ENCODE peak calls at places on chromosomes 12 and 14, in five cellular contexts. C, Q, A, D and O are unnamed samples.

GRCh38 chr14:101006008-101006407 is 102.5 kb upstream of the RTL1 start:
- DNase-seq in C (no peak), Q (no peak), A (no peak), D (no peak), O (no peak)

GRCh38 chr14:83467811-83468210 is 1934.2 kb upstream of the SEL1L start:
- DNase-seq in C (no peak), Q (no peak), A (peak), D (no peak), O (no peak)

GRCh38 chr12:51124504-51124903 is 41.1 kb upstream of the CSRNP2 start:
- DNase-seq in C (no peak), Q (no peak), A (no peak), D (no peak), O (no peak)

GRCh38 chr14:89366580-89367448 is 50.2 kb downstream of the FOXN3 start:
- DNase-seq in C (no peak), Q (no peak), A (no peak), D (no peak), O (peak)

GRCh38 chr12:69873429-69873828 is 48.4 kb downstream of the MYRFL start:
- DNase-seq in C (no peak), Q (no peak), A (no peak), D (no peak), O (no peak)

GRCh38 chr14:68664225-68664681 is 128.6 kb downstream of the ZFP36L1 start:
- DNase-seq in C (no peak), Q (no peak), A (no peak), D (no peak), O (peak)

GRCh38 chr12:131274906-131275305 is 321.2 kb downstream of the ADGRD1 start:
- DNase-seq in C (no peak), Q (no peak), A (no peak), D (no peak), O (no peak)

GRCh38 chr12:16349132-16349463 is 1.7 kb downstream of the MGST1 start:
- DNase-seq in C (peak), Q (peak), A (peak), D (peak), O (peak)

GRCh38 chr14:79278798-79279644 is 932.3 kb downstream of the DIO2 start:
- DNase-seq in C (peak), Q (peak), A (peak), D (peak), O (peak)

GRCh38 chr14:68384335-68384734 is 408.5 kb downstream of the ZFP36L1 start:
- DNase-seq in C (no peak), Q (no peak), A (no peak), D (peak), O (peak)

GRCh38 chr12:67025543-67026114 is 243.5 kb upstream of the CAND1 start:
- DNase-seq in C (no peak), Q (peak), A (peak), D (no peak), O (no peak)